ENCODE peak calls at places on chromosomes 3 and 15, in five cellular contexts. One of them, this sample, is unnamed. For H3K4me1 and H3K9me3, the result is how much of the 10 kb centered on the place peaks cover.

GRCh38 chr3:197298858-197299854 is 744 bp upstream of the DLG1 start:
- DNase-seq in tibial nerve: no peak
- DNase-seq in CD4-positive, alpha-beta memory T cell: peak
- DNase-seq in CD8-positive, alpha-beta memory T cell: peak
- DNase-seq in BE2C: peak
- DNase-seq in this sample: peak

GRCh38 chr15:39331584-39331983 is 249.3 kb upstream of the THBS1 start:
- DNase-seq in tibial nerve: no peak
- DNase-seq in CD4-positive, alpha-beta memory T cell: no peak
- DNase-seq in CD8-positive, alpha-beta memory T cell: no peak
- DNase-seq in BE2C: no peak
- DNase-seq in this sample: no peak

GRCh38 chr3:180930526-180930925 is 18.1 kb downstream of the FXR1 start:
- DNase-seq in tibial nerve: no peak
- DNase-seq in CD4-positive, alpha-beta memory T cell: no peak
- DNase-seq in CD8-positive, alpha-beta memory T cell: no peak
- DNase-seq in BE2C: no peak
- DNase-seq in this sample: no peak

GRCh38 chr15:63719281-63719680 is 114.5 kb downstream of the HERC1 start:
- DNase-seq in tibial nerve: no peak
- DNase-seq in CD4-positive, alpha-beta memory T cell: no peak
- DNase-seq in CD8-positive, alpha-beta memory T cell: no peak
- DNase-seq in BE2C: no peak
- DNase-seq in this sample: no peak

GRCh38 chr15:31472636-31473383 is 146.2 kb downstream of the KLF13 start:
- DNase-seq in tibial nerve: no peak
- DNase-seq in CD4-positive, alpha-beta memory T cell: peak
- DNase-seq in CD8-positive, alpha-beta memory T cell: peak
- DNase-seq in BE2C: no peak
- DNase-seq in this sample: no peak

GRCh38 chr3:791442-791841 is 301.4 kb upstream of the CNTN6 start:
- DNase-seq in tibial nerve: no peak
- DNase-seq in CD4-positive, alpha-beta memory T cell: no peak
- DNase-seq in CD8-positive, alpha-beta memory T cell: no peak
- DNase-seq in BE2C: no peak
- DNase-seq in this sample: no peak

GRCh38 chr15:77370580-77370979 is 49.3 kb downstream of the PEAK1 start:
- DNase-seq in tibial nerve: no peak
- DNase-seq in CD4-positive, alpha-beta memory T cell: no peak
- DNase-seq in CD8-positive, alpha-beta memory T cell: no peak
- DNase-seq in BE2C: no peak
- DNase-seq in this sample: no peak

GRCh38 chr15:48975713-48976419 is 12.1 kb upstream of the SHC4 start:
- DNase-seq in tibial nerve: peak
- DNase-seq in CD4-positive, alpha-beta memory T cell: peak
- DNase-seq in CD8-positive, alpha-beta memory T cell: peak
- DNase-seq in BE2C: peak
- DNase-seq in this sample: peak

GRCh38 chr15:55255714-55256113 is 33.9 kb downstream of the RAB27A start:
- DNase-seq in tibial nerve: no peak
- DNase-seq in CD4-positive, alpha-beta memory T cell: peak
- DNase-seq in CD8-positive, alpha-beta memory T cell: no peak
- DNase-seq in BE2C: no peak
- DNase-seq in this sample: no peak

GRCh38 chr3:146655333-146655996 is 50.3 kb upstream of the PLSCR5 start:
- DNase-seq in tibial nerve: no peak
- DNase-seq in CD4-positive, alpha-beta memory T cell: no peak
- DNase-seq in CD8-positive, alpha-beta memory T cell: no peak
- DNase-seq in BE2C: no peak
- DNase-seq in this sample: no peak

GRCh38 chr15:60918234-60918964 is 310.7 kb downstream of the RORA start:
- DNase-seq in tibial nerve: no peak
- DNase-seq in CD4-positive, alpha-beta memory T cell: no peak
- DNase-seq in CD8-positive, alpha-beta memory T cell: no peak
- DNase-seq in BE2C: no peak
- DNase-seq in this sample: no peak

GRCh38 chr3:195160257-195160898 is 110.6 kb downstream of the XXYLT1 start:
- DNase-seq in tibial nerve: no peak
- DNase-seq in CD4-positive, alpha-beta memory T cell: no peak
- DNase-seq in CD8-positive, alpha-beta memory T cell: no peak
- DNase-seq in BE2C: no peak
- DNase-seq in this sample: peak

DNA sequence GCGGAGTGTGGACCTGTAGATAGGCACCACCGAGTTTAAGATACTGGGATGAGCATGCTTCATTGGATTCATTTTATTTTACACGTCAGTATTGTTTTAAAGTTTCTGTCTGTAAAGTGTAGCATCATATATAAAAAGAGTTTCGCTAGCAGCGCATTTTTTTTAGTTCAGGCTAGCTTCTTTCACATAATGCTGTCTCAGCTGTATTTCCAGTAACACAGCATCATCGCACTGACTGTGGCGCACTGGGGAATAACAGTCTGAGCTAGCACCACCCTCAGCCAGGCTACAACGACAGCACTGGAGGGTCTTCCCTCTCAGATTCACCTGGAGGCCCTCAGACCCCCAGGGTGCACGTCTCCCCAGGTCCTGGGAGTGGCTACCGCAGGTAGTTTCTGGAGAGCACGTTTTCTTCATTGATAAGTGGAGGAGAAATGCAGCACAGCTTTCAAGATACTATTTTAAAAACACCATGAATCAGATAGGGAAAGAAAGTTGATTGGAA is 29.5 kb downstream of the SYNM start:
- DNase-seq in tibial nerve: no peak
- DNase-seq in CD4-positive, alpha-beta memory T cell: no peak
- DNase-seq in CD8-positive, alpha-beta memory T cell: no peak
- DNase-seq in BE2C: no peak
- DNase-seq in this sample: no peak
- H3K4me1 ChIP-seq in tibial nerve: under half
- H3K4me1 ChIP-seq in CD4-positive, alpha-beta memory T cell: under half
- H3K4me1 ChIP-seq in CD8-positive, alpha-beta memory T cell: under half
- H3K4me1 ChIP-seq in BE2C: under half
- H3K4me1 ChIP-seq in this sample: under half

GRCh38 chr3:174710622-174711021 is 148.5 kb upstream of the NAALADL2 start:
- DNase-seq in tibial nerve: no peak
- DNase-seq in CD4-positive, alpha-beta memory T cell: no peak
- DNase-seq in CD8-positive, alpha-beta memory T cell: no peak
- DNase-seq in BE2C: no peak
- DNase-seq in this sample: no peak
- H3K4me3 ChIP-seq in tibial nerve: no peak
- H3K4me3 ChIP-seq in CD4-positive, alpha-beta memory T cell: no peak
- H3K4me3 ChIP-seq in CD8-positive, alpha-beta memory T cell: no peak
- H3K4me3 ChIP-seq in BE2C: no peak
- H3K4me3 ChIP-seq in this sample: no peak

GRCh38 chr3:71099997-71100719 is 483.4 kb downstream of the FOXP1 start:
- DNase-seq in tibial nerve: no peak
- DNase-seq in CD4-positive, alpha-beta memory T cell: no peak
- DNase-seq in CD8-positive, alpha-beta memory T cell: no peak
- DNase-seq in BE2C: no peak
- DNase-seq in this sample: no peak
- H3K9me3 ChIP-seq in tibial nerve: under half
- H3K9me3 ChIP-seq in CD4-positive, alpha-beta memory T cell: under half
- H3K9me3 ChIP-seq in CD8-positive, alpha-beta memory T cell: under half
- H3K9me3 ChIP-seq in BE2C: under half
- H3K9me3 ChIP-seq in this sample: under half

GRCh38 chr3:57972421-57973111 is 35.7 kb upstream of the FLNB start:
- DNase-seq in tibial nerve: no peak
- DNase-seq in CD4-positive, alpha-beta memory T cell: no peak
- DNase-seq in CD8-positive, alpha-beta memory T cell: no peak
- DNase-seq in BE2C: no peak
- DNase-seq in this sample: no peak

GRCh38 chr3:57973715-57974477 is 34.3 kb upstream of the FLNB start:
- DNase-seq in tibial nerve: no peak
- DNase-seq in CD4-positive, alpha-beta memory T cell: no peak
- DNase-seq in CD8-positive, alpha-beta memory T cell: no peak
- DNase-seq in BE2C: no peak
- DNase-seq in this sample: no peak

GRCh38 chr3:57977755-57978715 is 30.2 kb upstream of the FLNB start:
- DNase-seq in tibial nerve: no peak
- DNase-seq in CD4-positive, alpha-beta memory T cell: no peak
- DNase-seq in CD8-positive, alpha-beta memory T cell: no peak
- DNase-seq in BE2C: no peak
- DNase-seq in this sample: no peak

GRCh38 chr3:57971975-57972374 is 36.2 kb upstream of the FLNB start:
- DNase-seq in tibial nerve: no peak
- DNase-seq in CD4-positive, alpha-beta memory T cell: no peak
- DNase-seq in CD8-positive, alpha-beta memory T cell: no peak
- DNase-seq in BE2C: no peak
- DNase-seq in this sample: no peak

GRCh38 chr3:57974796-57975388 is 33.3 kb upstream of the FLNB start:
- DNase-seq in tibial nerve: no peak
- DNase-seq in CD4-positive, alpha-beta memory T cell: no peak
- DNase-seq in CD8-positive, alpha-beta memory T cell: no peak
- DNase-seq in BE2C: peak
- DNase-seq in this sample: no peak
- H3K4me1 ChIP-seq in tibial nerve: under half
- H3K4me1 ChIP-seq in CD4-positive, alpha-beta memory T cell: under half
- H3K4me1 ChIP-seq in CD8-positive, alpha-beta memory T cell: under half
- H3K4me1 ChIP-seq in BE2C: under half
- H3K4me1 ChIP-seq in this sample: under half

GRCh38 chr15:96054029-96054428 is 276.5 kb upstream of the NR2F2 start:
- DNase-seq in tibial nerve: no peak
- DNase-seq in CD4-positive, alpha-beta memory T cell: no peak
- DNase-seq in CD8-positive, alpha-beta memory T cell: no peak
- DNase-seq in BE2C: no peak
- DNase-seq in this sample: no peak
- H3K4me3 ChIP-seq in tibial nerve: peak
- H3K4me3 ChIP-seq in CD4-positive, alpha-beta memory T cell: no peak
- H3K4me3 ChIP-seq in CD8-positive, alpha-beta memory T cell: no peak
- H3K4me3 ChIP-seq in BE2C: no peak
- H3K4me3 ChIP-seq in this sample: peak

This sample was measured in uterus.